ENCODE peak calls at places on chromosomes 6 and 20, in eight cellular contexts. One of them, this sample, is unnamed.

GRCh38 chr20:10581823-10582222 is 92.0 kb downstream of the JAG1 start:
- DNase-seq in GM23248: peak
- DNase-seq in MM.1S: no peak
- DNase-seq in central memory CD4-positive, alpha-beta T cell: no peak
- DNase-seq in neural crest cell: no peak
- DNase-seq in activated T-helper 1 cell treated with anti-CD3 and anti-CD28 coated beads, Interleukin-12 subunit alpha, Interleukin-12 subunit beta, Interleukin-2, Interleukin-4 antibody, amounts not matched to agents 30 ng/mL and 10 ng/mL and 1 ng/mL, durations not matched to agents 14 hours and 24 hours and 36 hours: no peak
- DNase-seq in T-cell: no peak
- DNase-seq in AG04450: no peak
- DNase-seq in this sample: no peak

GRCh38 chr6:166419268-166419667 is 36.5 kb upstream of the MPC1 start:
- DNase-seq in T-cell: peak
- DNase-seq in activated T-helper 1 cell treated with anti-CD3 and anti-CD28 coated beads, Interleukin-12 subunit alpha, Interleukin-12 subunit beta, Interleukin-2, Interleukin-4 antibody, amounts not matched to agents 30 ng/mL and 10 ng/mL and 1 ng/mL, durations not matched to agents 14 hours and 24 hours and 36 hours: peak
- DNase-seq in GM23248: no peak
- DNase-seq in MM.1S: peak
- DNase-seq in AG04450: no peak
- DNase-seq in neural crest cell: no peak
- DNase-seq in central memory CD4-positive, alpha-beta T cell: peak
- DNase-seq in this sample: no peak

GRCh38 chr6:72621243-72622093 is at the start of gene KCNQ5:
- DNase-seq in MM.1S: no peak
- DNase-seq in T-cell: peak
- DNase-seq in GM23248: peak
- DNase-seq in activated T-helper 1 cell treated with anti-CD3 and anti-CD28 coated beads, Interleukin-12 subunit alpha, Interleukin-12 subunit beta, Interleukin-2, Interleukin-4 antibody, amounts not matched to agents 30 ng/mL and 10 ng/mL and 1 ng/mL, durations not matched to agents 14 hours and 24 hours and 36 hours: no peak
- DNase-seq in central memory CD4-positive, alpha-beta T cell: no peak
- DNase-seq in neural crest cell: peak
- DNase-seq in AG04450: no peak
- DNase-seq in this sample: no peak

GRCh38 chr6:134768936-134769335 is 181.0 kb downstream of the ALDH8A1 start:
- DNase-seq in AG04450: no peak
- DNase-seq in activated T-helper 1 cell treated with anti-CD3 and anti-CD28 coated beads, Interleukin-12 subunit alpha, Interleukin-12 subunit beta, Interleukin-2, Interleukin-4 antibody, amounts not matched to agents 30 ng/mL and 10 ng/mL and 1 ng/mL, durations not matched to agents 14 hours and 24 hours and 36 hours: no peak
- DNase-seq in GM23248: no peak
- DNase-seq in MM.1S: no peak
- DNase-seq in central memory CD4-positive, alpha-beta T cell: no peak
- DNase-seq in neural crest cell: no peak
- DNase-seq in T-cell: no peak
- DNase-seq in this sample: peak

GRCh38 chr20:46324960-46325703 is 16.8 kb upstream of the CDH22 start:
- DNase-seq in central memory CD4-positive, alpha-beta T cell: no peak
- DNase-seq in neural crest cell: peak
- DNase-seq in MM.1S: no peak
- DNase-seq in T-cell: no peak
- DNase-seq in GM23248: peak
- DNase-seq in activated T-helper 1 cell treated with anti-CD3 and anti-CD28 coated beads, Interleukin-12 subunit alpha, Interleukin-12 subunit beta, Interleukin-2, Interleukin-4 antibody, amounts not matched to agents 30 ng/mL and 10 ng/mL and 1 ng/mL, durations not matched to agents 14 hours and 24 hours and 36 hours: no peak
- DNase-seq in AG04450: no peak
- DNase-seq in this sample: peak

GRCh38 chr6:39887692-39888450 is 46.4 kb downstream of the MOCS1 start:
- DNase-seq in activated T-helper 1 cell treated with anti-CD3 and anti-CD28 coated beads, Interleukin-12 subunit alpha, Interleukin-12 subunit beta, Interleukin-2, Interleukin-4 antibody, amounts not matched to agents 30 ng/mL and 10 ng/mL and 1 ng/mL, durations not matched to agents 14 hours and 24 hours and 36 hours: no peak
- DNase-seq in neural crest cell: peak
- DNase-seq in AG04450: peak
- DNase-seq in MM.1S: no peak
- DNase-seq in GM23248: peak
- DNase-seq in T-cell: no peak
- DNase-seq in central memory CD4-positive, alpha-beta T cell: no peak
- DNase-seq in this sample: peak

GRCh38 chr6:21886601-21887091 is 293.1 kb downstream of the SOX4 start:
- DNase-seq in GM23248: peak
- DNase-seq in activated T-helper 1 cell treated with anti-CD3 and anti-CD28 coated beads, Interleukin-12 subunit alpha, Interleukin-12 subunit beta, Interleukin-2, Interleukin-4 antibody, amounts not matched to agents 30 ng/mL and 10 ng/mL and 1 ng/mL, durations not matched to agents 14 hours and 24 hours and 36 hours: no peak
- DNase-seq in neural crest cell: no peak
- DNase-seq in AG04450: no peak
- DNase-seq in MM.1S: no peak
- DNase-seq in central memory CD4-positive, alpha-beta T cell: no peak
- DNase-seq in T-cell: no peak
- DNase-seq in this sample: peak

GRCh38 chr20:2752631-2753455 is 47.6 kb downstream of the CPXM1 start:
- DNase-seq in activated T-helper 1 cell treated with anti-CD3 and anti-CD28 coated beads, Interleukin-12 subunit alpha, Interleukin-12 subunit beta, Interleukin-2, Interleukin-4 antibody, amounts not matched to agents 30 ng/mL and 10 ng/mL and 1 ng/mL, durations not matched to agents 14 hours and 24 hours and 36 hours: no peak
- DNase-seq in central memory CD4-positive, alpha-beta T cell: peak
- DNase-seq in GM23248: peak
- DNase-seq in T-cell: peak
- DNase-seq in AG04450: no peak
- DNase-seq in MM.1S: peak
- DNase-seq in neural crest cell: peak
- DNase-seq in this sample: peak

GRCh38 chr6:31713991-31714684 is 1.0 kb upstream of the LY6G6D start:
- DNase-seq in neural crest cell: no peak
- DNase-seq in MM.1S: no peak
- DNase-seq in GM23248: no peak
- DNase-seq in central memory CD4-positive, alpha-beta T cell: no peak
- DNase-seq in T-cell: no peak
- DNase-seq in activated T-helper 1 cell treated with anti-CD3 and anti-CD28 coated beads, Interleukin-12 subunit alpha, Interleukin-12 subunit beta, Interleukin-2, Interleukin-4 antibody, amounts not matched to agents 30 ng/mL and 10 ng/mL and 1 ng/mL, durations not matched to agents 14 hours and 24 hours and 36 hours: no peak
- DNase-seq in AG04450: no peak
- DNase-seq in this sample: no peak

GRCh38 chr6:58419321-58419720 is 1101.9 kb downstream of the PRIM2 start:
- DNase-seq in GM23248: no peak
- DNase-seq in central memory CD4-positive, alpha-beta T cell: no peak
- DNase-seq in MM.1S: no peak
- DNase-seq in T-cell: no peak
- DNase-seq in neural crest cell: no peak
- DNase-seq in activated T-helper 1 cell treated with anti-CD3 and anti-CD28 coated beads, Interleukin-12 subunit alpha, Interleukin-12 subunit beta, Interleukin-2, Interleukin-4 antibody, amounts not matched to agents 30 ng/mL and 10 ng/mL and 1 ng/mL, durations not matched to agents 14 hours and 24 hours and 36 hours: no peak
- DNase-seq in AG04450: no peak
- DNase-seq in this sample: no peak

GRCh38 chr6:45617441-45617840 is 239.7 kb upstream of the SUPT3H start:
- DNase-seq in AG04450: no peak
- DNase-seq in neural crest cell: no peak
- DNase-seq in MM.1S: no peak
- DNase-seq in activated T-helper 1 cell treated with anti-CD3 and anti-CD28 coated beads, Interleukin-12 subunit alpha, Interleukin-12 subunit beta, Interleukin-2, Interleukin-4 antibody, amounts not matched to agents 30 ng/mL and 10 ng/mL and 1 ng/mL, durations not matched to agents 14 hours and 24 hours and 36 hours: no peak
- DNase-seq in central memory CD4-positive, alpha-beta T cell: no peak
- DNase-seq in T-cell: no peak
- DNase-seq in GM23248: peak
- DNase-seq in this sample: peak

GRCh38 chr6:152387091-152387490 is 250.1 kb downstream of the SYNE1 start:
- DNase-seq in neural crest cell: no peak
- DNase-seq in central memory CD4-positive, alpha-beta T cell: no peak
- DNase-seq in AG04450: no peak
- DNase-seq in activated T-helper 1 cell treated with anti-CD3 and anti-CD28 coated beads, Interleukin-12 subunit alpha, Interleukin-12 subunit beta, Interleukin-2, Interleukin-4 antibody, amounts not matched to agents 30 ng/mL and 10 ng/mL and 1 ng/mL, durations not matched to agents 14 hours and 24 hours and 36 hours: no peak
- DNase-seq in MM.1S: no peak
- DNase-seq in GM23248: no peak
- DNase-seq in T-cell: no peak
- DNase-seq in this sample: no peak

GRCh38 chr6:138477913-138478539 is 21.3 kb downstream of the NHSL1 start:
- DNase-seq in central memory CD4-positive, alpha-beta T cell: no peak
- DNase-seq in neural crest cell: no peak
- DNase-seq in GM23248: no peak
- DNase-seq in MM.1S: no peak
- DNase-seq in AG04450: no peak
- DNase-seq in T-cell: no peak
- DNase-seq in activated T-helper 1 cell treated with anti-CD3 and anti-CD28 coated beads, Interleukin-12 subunit alpha, Interleukin-12 subunit beta, Interleukin-2, Interleukin-4 antibody, amounts not matched to agents 30 ng/mL and 10 ng/mL and 1 ng/mL, durations not matched to agents 14 hours and 24 hours and 36 hours: no peak
- DNase-seq in this sample: peak

GRCh38 chr6:73134588-73134987 is 90.7 kb downstream of the KHDC1L start:
- DNase-seq in central memory CD4-positive, alpha-beta T cell: no peak
- DNase-seq in neural crest cell: peak
- DNase-seq in activated T-helper 1 cell treated with anti-CD3 and anti-CD28 coated beads, Interleukin-12 subunit alpha, Interleukin-12 subunit beta, Interleukin-2, Interleukin-4 antibody, amounts not matched to agents 30 ng/mL and 10 ng/mL and 1 ng/mL, durations not matched to agents 14 hours and 24 hours and 36 hours: no peak
- DNase-seq in T-cell: no peak
- DNase-seq in GM23248: peak
- DNase-seq in MM.1S: no peak
- DNase-seq in AG04450: no peak
- DNase-seq in this sample: peak

GRCh38 chr20:62953839-62954703 is 1.6 kb downstream of the SLC17A9 start:
- DNase-seq in central memory CD4-positive, alpha-beta T cell: peak
- DNase-seq in MM.1S: peak
- DNase-seq in GM23248: peak
- DNase-seq in AG04450: peak
- DNase-seq in neural crest cell: peak
- DNase-seq in T-cell: peak
- DNase-seq in activated T-helper 1 cell treated with anti-CD3 and anti-CD28 coated beads, Interleukin-12 subunit alpha, Interleukin-12 subunit beta, Interleukin-2, Interleukin-4 antibody, amounts not matched to agents 30 ng/mL and 10 ng/mL and 1 ng/mL, durations not matched to agents 14 hours and 24 hours and 36 hours: peak
- DNase-seq in this sample: peak

GRCh38 chr6:16205377-16206144 is 32.8 kb upstream of the GMPR start:
- DNase-seq in T-cell: no peak
- DNase-seq in central memory CD4-positive, alpha-beta T cell: no peak
- DNase-seq in GM23248: peak
- DNase-seq in AG04450: peak
- DNase-seq in neural crest cell: peak
- DNase-seq in activated T-helper 1 cell treated with anti-CD3 and anti-CD28 coated beads, Interleukin-12 subunit alpha, Interleukin-12 subunit beta, Interleukin-2, Interleukin-4 antibody, amounts not matched to agents 30 ng/mL and 10 ng/mL and 1 ng/mL, durations not matched to agents 14 hours and 24 hours and 36 hours: no peak
- DNase-seq in MM.1S: no peak
- DNase-seq in this sample: no peak

GRCh38 chr6:16819752-16820151 is 58.5 kb upstream of the ATXN1 start:
- DNase-seq in MM.1S: no peak
- DNase-seq in activated T-helper 1 cell treated with anti-CD3 and anti-CD28 coated beads, Interleukin-12 subunit alpha, Interleukin-12 subunit beta, Interleukin-2, Interleukin-4 antibody, amounts not matched to agents 30 ng/mL and 10 ng/mL and 1 ng/mL, durations not matched to agents 14 hours and 24 hours and 36 hours: no peak
- DNase-seq in T-cell: no peak
- DNase-seq in GM23248: peak
- DNase-seq in central memory CD4-positive, alpha-beta T cell: no peak
- DNase-seq in AG04450: no peak
- DNase-seq in neural crest cell: no peak
- DNase-seq in this sample: peak

GRCh38 chr6:74656442-74656841 is 549.4 kb downstream of the COL12A1 start:
- DNase-seq in neural crest cell: no peak
- DNase-seq in MM.1S: no peak
- DNase-seq in GM23248: peak
- DNase-seq in AG04450: no peak
- DNase-seq in central memory CD4-positive, alpha-beta T cell: no peak
- DNase-seq in T-cell: no peak
- DNase-seq in activated T-helper 1 cell treated with anti-CD3 and anti-CD28 coated beads, Interleukin-12 subunit alpha, Interleukin-12 subunit beta, Interleukin-2, Interleukin-4 antibody, amounts not matched to agents 30 ng/mL and 10 ng/mL and 1 ng/mL, durations not matched to agents 14 hours and 24 hours and 36 hours: no peak
- DNase-seq in this sample: no peak

GRCh38 chr20:10337291-10337690 is 96.7 kb downstream of the MKKS start:
- DNase-seq in AG04450: no peak
- DNase-seq in T-cell: no peak
- DNase-seq in GM23248: peak
- DNase-seq in activated T-helper 1 cell treated with anti-CD3 and anti-CD28 coated beads, Interleukin-12 subunit alpha, Interleukin-12 subunit beta, Interleukin-2, Interleukin-4 antibody, amounts not matched to agents 30 ng/mL and 10 ng/mL and 1 ng/mL, durations not matched to agents 14 hours and 24 hours and 36 hours: no peak
- DNase-seq in MM.1S: no peak
- DNase-seq in neural crest cell: no peak
- DNase-seq in central memory CD4-positive, alpha-beta T cell: no peak
- DNase-seq in this sample: no peak

GRCh38 chr6:52514514-52514913 is 62.3 kb downstream of the TRAM2 start:
- DNase-seq in central memory CD4-positive, alpha-beta T cell: no peak
- DNase-seq in T-cell: no peak
- DNase-seq in activated T-helper 1 cell treated with anti-CD3 and anti-CD28 coated beads, Interleukin-12 subunit alpha, Interleukin-12 subunit beta, Interleukin-2, Interleukin-4 antibody, amounts not matched to agents 30 ng/mL and 10 ng/mL and 1 ng/mL, durations not matched to agents 14 hours and 24 hours and 36 hours: no peak
- DNase-seq in MM.1S: no peak
- DNase-seq in neural crest cell: no peak
- DNase-seq in AG04450: peak
- DNase-seq in GM23248: peak
- DNase-seq in this sample: no peak

GRCh38 chr6:20875369-20875963 is 341.2 kb downstream of the CDKAL1 start:
- DNase-seq in neural crest cell: peak
- DNase-seq in activated T-helper 1 cell treated with anti-CD3 and anti-CD28 coated beads, Interleukin-12 subunit alpha, Interleukin-12 subunit beta, Interleukin-2, Interleukin-4 antibody, amounts not matched to agents 30 ng/mL and 10 ng/mL and 1 ng/mL, durations not matched to agents 14 hours and 24 hours and 36 hours: no peak
- DNase-seq in AG04450: peak
- DNase-seq in central memory CD4-positive, alpha-beta T cell: no peak
- DNase-seq in GM23248: peak
- DNase-seq in MM.1S: no peak
- DNase-seq in T-cell: no peak
- DNase-seq in this sample: peak